ENCODE peak calls at places on chromosomes 11 and 22, in seven cellular contexts. Q, R, C, J, M, F and D are unnamed samples.

GRCh38 chr11:124817036-124817435 is 16.8 kb upstream of the MSANTD2 start:
- DNase-seq in Q (no peak), R (no peak), C (no peak), J (no peak), M (no peak), F (no peak), D (peak; percentile 65)

GRCh38 chr11:1119282-1120146 is 38.2 kb upstream of the MUC5AC start:
- DNase-seq in Q (no peak), R (no peak), C (no peak), J (peak; percentile 45), M (peak; percentile 6), F (peak; percentile 18), D (no peak)

GRCh38 chr11:118923721-118924587 is 1.8 kb downstream of the BCL9L start:
- DNase-seq in Q (no peak), R (no peak), C (no peak), J (peak; percentile 57), M (peak; percentile 27), F (no peak), D (no peak)

GRCh38 chr22:33270596-33270995 is 212.4 kb upstream of the SYN3 start:
- DNase-seq in Q (no peak), R (no peak), C (no peak), J (no peak), M (no peak), F (no peak), D (no peak)

GRCh38 chr11:69035959-69036340 is 12.8 kb upstream of the TPCN2 start:
- DNase-seq in Q (no peak), R (no peak), C (no peak), J (no peak), M (no peak), F (no peak), D (no peak)

GRCh38 chr22:27867114-27867957 is 51.7 kb downstream of the PITPNB start:
- DNase-seq in Q (no peak), R (no peak), C (no peak), J (no peak), M (no peak), F (no peak), D (no peak)

GRCh38 chr22:45129703-45130524 is 33.8 kb upstream of the NUP50 start:
- DNase-seq in Q (no peak), R (no peak), C (no peak), J (no peak), M (no peak), F (no peak), D (no peak)

GRCh38 chr11:131776211-131776610 is 405.8 kb downstream of the NTM start:
- DNase-seq in Q (no peak), R (no peak), C (no peak), J (no peak), M (no peak), F (no peak), D (no peak)

GRCh38 chr11:77729063-77729462 is 91.5 kb downstream of the RSF1 start:
- DNase-seq in Q (no peak), R (no peak), C (no peak), J (no peak), M (no peak), F (no peak), D (no peak)

GRCh38 chr11:83951521-83951920 is 665.4 kb upstream of the CCDC90B start:
- DNase-seq in Q (no peak), R (no peak), C (no peak), J (no peak), M (no peak), F (no peak), D (no peak)

GRCh38 chr11:92965196-92965595 is 4.3 kb upstream of the MTNR1B start:
- DNase-seq in Q (no peak), R (no peak), C (no peak), J (no peak), M (no peak), F (no peak), D (no peak)

GRCh38 chr11:111303476-111303875 is 5.1 kb downstream of the POU2AF3 start:
- DNase-seq in Q (no peak), R (no peak), C (no peak), J (no peak), M (peak; percentile 50), F (no peak), D (peak; percentile 62)

GRCh38 chr11:4065601-4066377 is 28.8 kb upstream of the RRM1 start:
- DNase-seq in Q (no peak), R (no peak), C (no peak), J (no peak), M (no peak), F (no peak), D (no peak)

GRCh38 chr22:49617866-49618688 is 209.6 kb downstream of the BRD1 start:
- DNase-seq in Q (no peak), R (no peak), C (no peak), J (peak; percentile 33), M (no peak), F (no peak), D (no peak)

GRCh38 chr11:27875480-27876208 is 175.4 kb upstream of the BDNF start:
- DNase-seq in Q (no peak), R (no peak), C (no peak), J (no peak), M (no peak), F (no peak), D (no peak)